ENCODE peak calls at places on chromosome 18, in five cellular contexts. L is SW 1271; P is Jurkat, Clone E6-1; N is LoVo; O is effector CD8-positive, alpha-beta T cell. Q is an unnamed sample.

GRCh38 chr18:54888933-54889332 is 60.7 kb downstream of the RAB27B start:
- DNase-seq in L (no peak), P (no peak), N (no peak), O (no peak), Q (no peak)

GRCh38 chr18:49797995-49798394 is 15.3 kb downstream of the ACAA2 start:
- DNase-seq in L (no peak), P (no peak), N (no peak), O (no peak), Q (no peak)

GRCh38 chr18:59470627-59471121 is 111.6 kb upstream of the LMAN1 start:
- DNase-seq in L (no peak), P (no peak), N (no peak), O (no peak), Q (no peak)

GRCh38 chr18:26434887-26435286 is 113.5 kb downstream of the KCTD1 start:
- DNase-seq in L (no peak), P (no peak), N (no peak), O (no peak), Q (no peak)

GRCh38 chr18:49061906-49062831 is 111.4 kb upstream of the SMAD7 start:
- DNase-seq in L (no peak), P (no peak), N (no peak), O (no peak), Q (no peak)

GRCh38 chr18:9449580-9449979 is 25.7 kb upstream of the RALBP1 start:
- DNase-seq in L (no peak), P (no peak), N (no peak), O (no peak), Q (no peak)

GRCh38 chr18:37361223-37362157 is 204.1 kb downstream of the CELF4 start:
- DNase-seq in L (no peak), P (no peak), N (no peak), O (no peak), Q (no peak)

GRCh38 chr18:72652990-72653593 is 109.0 kb upstream of the CBLN2 start:
- DNase-seq in L (peak; percentile 5), P (peak; percentile 73), N (peak; percentile 35), O (no peak), Q (peak; percentile 57)

GRCh38 chr18:47260138-47260923 is 8.9 kb upstream of the SKOR2 start:
- DNase-seq in L (no peak), P (no peak), N (no peak), O (no peak), Q (peak; percentile 15)

GRCh38 chr18:36572135-36572856 is 256.5 kb downstream of the TPGS2 start:
- DNase-seq in L (no peak), P (peak; percentile 44), N (peak; percentile 28), O (no peak), Q (peak; percentile 26)

GRCh38 chr18:3998698-3999333 is 456.3 kb downstream of the DLGAP1 start:
- DNase-seq in L (no peak), P (peak; percentile 25), N (peak; percentile 22), O (no peak), Q (no peak)

GRCh38 chr18:64886995-64887394 is 738.1 kb upstream of the LINC00305 start:
- DNase-seq in L (no peak), P (no peak), N (no peak), O (no peak), Q (no peak)

GRCh38 chr18:995641-996040 is 91.0 kb downstream of the ADCYAP1 start:
- DNase-seq in L (no peak), P (no peak), N (no peak), O (no peak), Q (no peak)

GRCh38 chr18:68489018-68489792 is 225.7 kb downstream of the TMX3 start:
- DNase-seq in L (no peak), P (no peak), N (no peak), O (no peak), Q (no peak)

GRCh38 chr18:46073474-46074331 is 1.6 kb upstream of the PSTPIP2 start:
- DNase-seq in L (peak; percentile 43), P (peak; percentile 51), N (peak; percentile 72), O (peak; percentile 2), Q (peak; percentile 61)